ENCODE peak calls at places on chromosomes 7 and 10, in nine cellular contexts. G is psoas muscle; U is mammary epithelial cell; N is islet precursor cell; V is stomach; S is HTR-8/SVneo; Z is testis; Y is activated T-cell treated with anti-CD3 and anti-CD28 coated beads, Interleukin-2, amount 50 U/mL, for 24 hours; C is lower leg skin. D is an unnamed sample.

GRCh38 chr10:102401735-102402511 is 6.4 kb downstream of the NFKB2 start:
- DNase-seq in G (no peak), U (peak; percentile 81), N (peak; percentile 98), V (no peak), S (peak; percentile 79), Z (no peak), Y (no peak), C (no peak), D (no peak)

GRCh38 chr7:6218324-6218723 is 54.1 kb downstream of the CYTH3 start:
- DNase-seq in G (no peak), U (no peak), N (no peak), V (no peak), S (no peak), Z (no peak), Y (no peak), C (no peak), D (no peak)

GRCh38 chr10:802506-802905 is 113.0 kb upstream of the DIP2C start:
- DNase-seq in G (no peak), U (no peak), N (no peak), V (no peak), S (no peak), Z (peak; percentile 6), Y (no peak), C (no peak), D (no peak)

GRCh38 chr7:13627455-13627854 is 362.0 kb downstream of the ETV1 start:
- DNase-seq in G (no peak), U (no peak), N (no peak), V (no peak), S (no peak), Z (no peak), Y (no peak), C (no peak), D (no peak)

GRCh38 chr10:125189162-125189561 is 28.8 kb upstream of the CTBP2 start:
- DNase-seq in G (no peak), U (no peak), N (no peak), V (no peak), S (no peak), Z (no peak), Y (no peak), C (no peak), D (no peak)

GRCh38 chr10:123517901-123518300 is 148.3 kb upstream of the GPR26 start:
- DNase-seq in G (no peak), U (no peak), N (no peak), V (no peak), S (no peak), Z (no peak), Y (no peak), C (no peak), D (no peak)

GRCh38 chr10:18658301-18658991 is 785 bp upstream of the ARL5B start:
- DNase-seq in G (peak; percentile 23), U (peak; percentile 39), N (no peak), V (no peak), S (no peak), Z (peak; percentile 43), Y (peak; percentile 36), C (peak; percentile 18), D (peak; percentile 11)

GRCh38 chr7:24972991-24973390 is 7.0 kb downstream of the OSBPL3 start:
- DNase-seq in G (no peak), U (peak; percentile 42), N (no peak), V (no peak), S (no peak), Z (no peak), Y (no peak), C (no peak), D (no peak)

GRCh38 chr10:70539471-70539870 is 60.9 kb downstream of the PALD1 start:
- DNase-seq in G (no peak), U (no peak), N (no peak), V (no peak), S (no peak), Z (no peak), Y (no peak), C (no peak), D (no peak)

GRCh38 chr10:22655312-22655973 is 58.9 kb downstream of the PIP4K2A start:
- DNase-seq in G (no peak), U (peak; percentile 71), N (no peak), V (no peak), S (no peak), Z (no peak), Y (no peak), C (no peak), D (no peak)

GRCh38 chr10:103781329-103782061 is 73.9 kb downstream of the SH3PXD2A start:
- DNase-seq in G (no peak), U (peak; percentile 99), N (no peak), V (no peak), S (no peak), Z (no peak), Y (no peak), C (no peak), D (no peak)

GRCh38 chr7:115217373-115217772 is 295.5 kb downstream of the MDFIC start:
- DNase-seq in G (no peak), U (no peak), N (no peak), V (no peak), S (no peak), Z (no peak), Y (no peak), C (no peak), D (no peak)

D was measured in tibial nerve.